ENCODE peak calls at places on chromosome 5, in seven cellular contexts. J, I, A, D, W, S and E are unnamed samples.
A peak's percentile ranks its signal among the peaks of the same experiment; 100 is the strongest.

GRCh38 chr5:38697013-38697412 is 140.6 kb upstream of the LIFR start:
- DNase-seq in D (peak; percentile 5), J (no peak), I (no peak), W (no peak), S (no peak), A (no peak), E (no peak)

GRCh38 chr5:100901851-100902341 is 1.2 kb downstream of the ST8SIA4 start:
- DNase-seq in D (no peak), S (no peak), I (peak; percentile 52), W (peak; percentile 29), A (no peak), J (no peak), E (no peak)

GRCh38 chr5:64569880-64570279 is 64.1 kb downstream of the RGS7BP start:
- DNase-seq in W (no peak), J (no peak), D (no peak), A (no peak), S (no peak), I (no peak), E (no peak)

GRCh38 chr5:96790851-96791513 is 16.8 kb downstream of the ERAP1 start:
- DNase-seq in S (no peak), J (no peak), A (peak; percentile 43), D (no peak), I (peak; percentile 55), W (peak; percentile 54), E (peak; percentile 11)

GRCh38 chr5:166185232-166185631 is 2106.2 kb upstream of the WWC1 start:
- DNase-seq in A (no peak), S (no peak), W (no peak), D (no peak), I (no peak), J (no peak), E (no peak)

GRCh38 chr5:159097461-159098284 is 2.0 kb downstream of the EBF1 start:
- DNase-seq in W (peak; percentile 62), D (no peak), I (peak; percentile 49), S (peak; percentile 75), A (peak; percentile 62), J (no peak), E (peak; percentile 23)

GRCh38 chr5:109826426-109826825 is 136.7 kb downstream of the MAN2A1 start:
- DNase-seq in A (peak; percentile 25), I (no peak), D (no peak), S (no peak), W (no peak), J (no peak), E (no peak)

GRCh38 chr5:57710126-57710525 is 227.5 kb upstream of the ACTBL2 start:
- DNase-seq in S (no peak), I (no peak), W (no peak), A (no peak), D (no peak), J (no peak), E (no peak)

GRCh38 chr5:6551287-6551954 is 81.4 kb downstream of the NSUN2 start:
- DNase-seq in I (peak; percentile 48), A (peak; percentile 4), D (no peak), S (no peak), J (peak; percentile 70), W (no peak), E (peak; percentile 35)

GRCh38 chr5:86763914-86764313 is 146.2 kb downstream of the COX7C start:
- DNase-seq in D (no peak), I (no peak), W (no peak), J (no peak), S (no peak), A (no peak), E (no peak)

GRCh38 chr5:139051392-139051791 is 146.8 kb downstream of the SIL1 start:
- DNase-seq in A (no peak), I (peak; percentile 17), J (no peak), S (no peak), W (no peak), D (no peak), E (no peak)

GRCh38 chr5:77569409-77569808 is 69.1 kb downstream of the OTP start:
- DNase-seq in S (no peak), J (no peak), D (no peak), W (peak; percentile 2), I (no peak), A (peak; percentile 10), E (no peak)

GRCh38 chr5:150780180-150780692 is 1.7 kb downstream of the SMIM3 start:
- DNase-seq in I (no peak), W (peak; percentile 86), A (peak; percentile 95), D (no peak), J (no peak), S (no peak), E (no peak)

GRCh38 chr5:135217669-135218485 is 181.2 kb downstream of the MACROH2A1 start:
- DNase-seq in J (peak; percentile 62), D (no peak), I (no peak), A (no peak), W (no peak), S (no peak), E (no peak)

GRCh38 chr5:80125962-80126480 is 90.9 kb downstream of the THBS4 start:
- DNase-seq in S (no peak), W (peak; percentile 21), J (no peak), A (peak; percentile 92), I (peak; percentile 84), D (no peak), E (peak; percentile 73)

GRCh38 chr5:5398046-5398445 is 24.4 kb upstream of the ICE1 start:
- DNase-seq in D (no peak), A (peak; percentile 21), I (no peak), J (no peak), S (no peak), W (no peak), E (no peak)

GRCh38 chr5:159120446-159120845 is 20.7 kb upstream of the EBF1 start:
- DNase-seq in J (no peak), D (no peak), I (no peak), W (no peak), S (no peak), A (no peak), E (no peak)

GRCh38 chr5:102799017-102799416 is 43.9 kb downstream of the PAM start:
- DNase-seq in D (no peak), J (no peak), I (no peak), S (no peak), A (peak; percentile 45), W (no peak), E (no peak)

GRCh38 chr5:102797485-102797884 is 42.4 kb downstream of the PAM start:
- DNase-seq in W (no peak), I (no peak), J (no peak), D (no peak), A (no peak), S (no peak), E (no peak)

GRCh38 chr5:102796014-102796413 is 40.9 kb downstream of the PAM start:
- DNase-seq in A (no peak), D (no peak), J (no peak), I (no peak), W (peak; percentile 13), S (no peak), E (no peak)

GRCh38 chr5:102796481-102796880 is 41.4 kb downstream of the PAM start:
- DNase-seq in W (no peak), J (no peak), S (no peak), A (peak; percentile 15), D (no peak), I (no peak), E (no peak)

DNA sequence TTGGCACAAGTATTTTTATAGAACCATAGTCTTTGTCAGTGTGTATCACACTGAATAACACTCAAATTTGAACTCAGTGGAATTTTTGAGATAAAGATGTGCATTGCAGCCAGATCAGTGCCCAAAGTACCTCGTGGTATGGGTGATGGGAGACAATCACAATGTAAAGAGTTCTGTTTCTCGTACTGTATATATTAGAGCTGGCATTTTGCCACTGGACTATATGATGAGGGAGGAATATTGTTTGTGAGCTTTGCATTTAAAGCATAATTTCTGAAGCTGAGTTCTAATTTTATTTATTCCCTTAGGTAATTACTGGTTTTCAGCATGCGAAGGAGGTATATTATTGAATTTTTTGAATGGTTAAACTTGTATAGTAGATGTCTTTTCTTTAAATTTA is 43.0 kb downstream of the PAM start:
- DNase-seq in D (no peak), W (no peak), I (no peak), J (no peak), S (no peak), A (no peak), E (no peak)
- H3K4me3 ChIP-seq in D (no peak overlapping the region), W (no peak overlapping the region), I (no peak overlapping the region), J (no peak overlapping the region), S (no peak overlapping the region), A (no peak overlapping the region), E (no peak overlapping the region)

DNA sequence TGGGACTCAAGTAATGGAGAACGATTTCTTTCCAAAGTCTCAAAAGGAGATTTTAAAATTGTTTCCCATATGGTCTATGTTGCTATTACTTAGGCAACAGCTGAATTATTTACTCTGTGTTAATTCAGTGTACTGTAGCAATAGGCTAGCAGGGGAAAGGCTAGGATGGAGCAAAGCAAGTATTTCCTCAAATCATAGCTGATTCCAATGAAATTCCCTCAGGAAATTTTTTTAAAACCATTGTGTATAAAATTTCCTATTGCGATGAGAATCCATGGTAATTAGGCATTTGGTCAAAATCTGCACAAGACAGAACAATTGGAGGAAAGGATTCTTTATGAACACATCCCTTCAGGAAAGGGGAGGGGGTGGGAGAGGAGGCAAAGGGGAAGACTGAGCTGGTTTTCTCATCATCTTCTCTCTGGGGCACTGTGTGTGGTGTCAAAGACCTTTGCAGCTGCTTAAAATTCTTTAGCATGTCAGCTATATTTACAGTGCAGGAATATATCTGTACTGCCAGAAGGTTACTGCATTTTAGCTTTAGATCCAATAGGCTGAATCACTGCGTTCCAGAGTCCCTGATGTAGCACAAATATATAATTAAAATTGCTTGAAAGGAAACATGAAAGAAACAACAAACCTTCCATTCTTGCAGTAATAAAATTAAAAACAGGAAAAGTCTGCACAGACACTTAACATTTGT is 95.3 kb downstream of the ZNF608 start:
- DNase-seq in A (peak; percentile 72), W (peak; percentile 83), S (no peak), J (no peak), D (no peak), I (peak; percentile 89), E (no peak)
- H3K4me3 ChIP-seq in A (peak overlapping the region; percentile 50), W (peak overlapping the region; percentile 43), S (peak overlapping the region; percentile 68), J (peak overlapping the region; percentile 39), D (no peak overlapping the region), I (peak overlapping the region; percentile 43), E (peak overlapping the region; percentile 41)

GRCh38 chr5:171945066-171945465 is 61.4 kb downstream of the FBXW11 start:
- DNase-seq in I (no peak), W (peak; percentile 42), A (peak; percentile 44), S (no peak), D (no peak), J (no peak), E (no peak)
- H3K4me3 ChIP-seq in I (no peak overlapping the region), W (no peak overlapping the region), A (no peak overlapping the region), S (no peak overlapping the region), D (no peak overlapping the region), J (no peak overlapping the region), E (no peak overlapping the region)

DNA sequence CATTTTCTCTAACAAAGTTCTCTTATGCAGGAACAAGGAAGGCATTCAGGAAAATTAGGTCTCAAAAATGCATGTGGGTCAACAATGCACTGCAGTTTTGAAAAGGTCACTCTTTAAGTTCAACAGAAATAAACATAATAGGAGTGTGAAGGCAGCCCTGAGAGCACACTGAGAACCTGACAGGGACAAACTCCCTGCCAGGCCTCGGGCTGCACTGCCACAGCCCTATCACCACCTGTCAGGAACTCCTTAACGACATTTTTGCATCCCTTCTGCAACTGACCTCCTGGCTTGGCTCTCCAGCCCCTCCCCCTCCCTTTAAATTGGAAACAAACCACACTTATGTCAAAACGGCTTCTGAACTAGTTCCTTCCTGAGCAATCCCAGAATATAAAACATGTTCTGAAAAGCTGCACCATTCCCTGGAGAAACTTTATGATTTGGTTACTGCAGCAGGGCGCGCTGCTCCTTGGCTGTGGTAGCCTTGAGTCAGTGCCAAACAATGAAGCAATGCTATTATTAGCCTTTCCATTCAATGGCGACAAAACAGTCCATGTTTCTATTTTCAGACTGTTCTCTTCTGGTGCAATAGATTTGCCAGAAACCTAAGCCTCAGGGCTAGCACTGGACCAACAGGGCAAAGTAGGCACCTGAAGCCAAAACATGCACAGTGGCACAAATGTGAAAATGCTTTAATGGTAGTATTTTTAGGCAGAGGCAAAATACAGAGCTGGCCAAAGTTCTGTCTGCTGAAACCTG is 160.1 kb upstream of the ZNF608 start:
- DNase-seq in I (peak; percentile 84), D (no peak), W (peak; percentile 93), A (peak; percentile 86), J (peak; percentile 86), S (peak; percentile 71), E (peak; percentile 62)
- H3K4me3 ChIP-seq in I (no peak overlapping the region), D (no peak overlapping the region), W (no peak overlapping the region), A (no peak overlapping the region), J (no peak overlapping the region), S (peak overlapping the region; percentile 6), E (no peak overlapping the region)